ENCODE peak calls at places on chromosomes 7 and 10, in seven cellular contexts. O, W, T, R, E, X and D are unnamed samples.

GRCh38 chr10:71547841-71548493 is 151.2 kb downstream of the CDH23 start:
- DNase-seq in E (peak), T (no peak), W (no peak), X (peak), O (peak), R (peak), D (peak)

GRCh38 chr7:113444281-113444680 is 325.9 kb upstream of the SMIM30 start:
- DNase-seq in E (no peak), T (no peak), W (peak), R (no peak), O (no peak), X (no peak), D (no peak)

GRCh38 chr7:28329616-28330373 is 82.5 kb upstream of the CREB5 start:
- DNase-seq in R (no peak), O (peak), T (peak), E (peak), W (no peak), X (no peak), D (peak)

GRCh38 chr7:64180989-64181388 is 26.0 kb upstream of the ZNF735 start:
- DNase-seq in X (no peak), R (no peak), W (peak), T (no peak), O (peak), E (no peak), D (peak)

GRCh38 chr10:20970044-20970443 is 72.9 kb upstream of the NEBL start:
- DNase-seq in W (peak), T (no peak), O (peak), E (peak), R (no peak), X (no peak), D (peak)

GRCh38 chr7:117837841-117838240 is 35.4 kb downstream of the CTTNBP2 start:
- DNase-seq in T (no peak), R (no peak), E (no peak), X (no peak), O (no peak), W (peak), D (no peak)

GRCh38 chr10:76126607-76127190 is 695.3 kb downstream of the LRMDA start:
- DNase-seq in R (no peak), E (peak), W (no peak), X (peak), O (no peak), T (no peak), D (peak)

GRCh38 chr10:132394201-132394811 is 2.7 kb upstream of the PWWP2B start:
- DNase-seq in R (no peak), W (no peak), O (no peak), E (no peak), T (no peak), X (no peak), D (no peak)

GRCh38 chr10:18195060-18195799 is 55.0 kb downstream of the CACNB2 start:
- DNase-seq in E (peak), W (no peak), T (peak), R (no peak), O (peak), X (peak), D (no peak)

GRCh38 chr7:155860840-155861479 is 48.7 kb upstream of the SHH start:
- DNase-seq in R (no peak), E (no peak), X (peak), W (peak), T (no peak), O (peak), D (peak)

GRCh38 chr10:88538038-88538437 is 45.1 kb downstream of the RNLS start:
- DNase-seq in E (peak), R (no peak), W (no peak), X (peak), T (no peak), O (peak), D (peak)

GRCh38 chr10:613217-613616 is 76.3 kb downstream of the DIP2C start:
- DNase-seq in E (no peak), W (peak), T (peak), X (no peak), R (peak), O (no peak), D (no peak)

GRCh38 chr7:138064856-138065357 is 11.4 kb upstream of the AKR1D1 start:
- DNase-seq in X (no peak), W (peak), E (peak), R (no peak), T (no peak), O (peak), D (peak)

GRCh38 chr10:110311357-110311949 is 6.7 kb upstream of the SMNDC1 start:
- DNase-seq in X (no peak), T (peak), O (peak), E (peak), W (peak), R (peak), D (peak)

GRCh38 chr10:124676416-124677062 is 67.6 kb downstream of the FAM53B start:
- DNase-seq in W (no peak), X (no peak), O (no peak), T (no peak), R (no peak), E (no peak), D (no peak)

GRCh38 chr10:60291354-60291930 is 98.2 kb downstream of the ANK3 start:
- DNase-seq in R (no peak), E (peak), O (peak), X (no peak), T (no peak), W (peak), D (peak)

GRCh38 chr10:102863660-102864059 is 5.6 kb upstream of the AS3MT start:
- DNase-seq in O (peak), W (no peak), E (no peak), X (no peak), T (no peak), R (no peak), D (no peak)

GRCh38 chr7:55214707-55215106 is 150.4 kb upstream of the LANCL2 start:
- DNase-seq in R (no peak), O (no peak), T (no peak), E (peak), W (peak), X (no peak), D (no peak)

GRCh38 chr7:19106308-19107141 is 10.9 kb downstream of the TWIST1 start:
- DNase-seq in E (no peak), T (no peak), W (no peak), O (no peak), R (no peak), X (no peak), D (no peak)

GRCh38 chr7:97024209-97025129 is at the start of gene DLX5:
- DNase-seq in W (peak), O (no peak), E (peak), X (no peak), T (no peak), R (peak), D (no peak)

GRCh38 chr7:79272066-79272669 is 181.3 kb downstream of the MAGI2 start:
- DNase-seq in R (no peak), E (peak), T (no peak), X (no peak), O (peak), W (peak), D (peak)

GRCh38 chr10:33566001-33566400 is 231.5 kb upstream of the NRP1 start:
- DNase-seq in O (no peak), T (no peak), X (no peak), W (peak), E (no peak), R (no peak), D (peak)

GRCh38 chr7:98165827-98166667 is 45.2 kb upstream of the BHLHA15 start:
- DNase-seq in E (peak), R (peak), X (no peak), T (peak), O (peak), W (peak), D (peak)

GRCh38 chr7:41824284-41824683 is 121.4 kb upstream of the INHBA start:
- DNase-seq in E (peak), X (no peak), T (no peak), W (peak), R (no peak), O (peak), D (peak)

GRCh38 chr10:36425140-36425797 is 700.1 kb upstream of the ANKRD30A start:
- DNase-seq in E (peak), R (no peak), O (peak), W (no peak), T (no peak), X (no peak), D (no peak)

DNA sequence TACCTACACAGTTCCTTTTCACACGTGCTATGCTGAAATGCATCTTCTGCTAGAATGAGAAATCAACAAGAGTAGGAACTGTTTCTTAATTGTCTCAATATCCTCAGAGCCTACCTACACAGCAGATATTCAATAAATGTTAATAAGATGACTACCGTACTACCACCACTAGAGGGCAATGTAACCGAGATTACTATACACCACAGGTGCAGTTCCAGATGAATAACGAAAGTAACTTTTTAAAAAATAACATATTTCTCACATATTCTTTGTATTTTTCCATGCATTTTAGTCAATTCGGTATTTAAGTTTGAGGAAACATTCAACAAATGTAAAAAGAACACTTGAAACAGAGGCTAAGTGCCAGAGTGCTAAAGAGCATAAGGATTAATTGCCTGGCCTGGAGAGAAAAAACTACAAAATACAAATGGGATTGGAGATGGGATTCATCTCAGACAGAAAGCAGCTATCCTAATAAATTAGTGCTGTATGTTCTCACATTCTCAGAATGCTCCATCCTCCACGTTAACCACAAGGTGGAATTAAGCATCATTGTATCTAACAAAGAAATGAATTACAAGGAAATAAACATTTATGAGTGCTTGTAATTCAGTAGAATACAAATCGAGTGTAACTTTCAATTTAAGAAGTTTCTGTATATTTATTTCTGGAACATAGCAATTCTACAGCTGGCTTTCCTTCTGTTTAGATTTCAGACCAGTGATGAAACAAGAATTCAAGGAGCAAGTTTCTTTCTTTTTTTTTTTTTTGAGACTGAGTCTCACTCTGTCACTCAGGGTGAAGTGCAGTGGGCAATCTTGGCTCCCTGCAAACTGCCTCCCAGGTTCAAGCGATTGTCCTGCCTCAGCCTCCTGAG is 20.3 kb upstream of the HECTD2 start:
- DNase-seq in X (no peak), R (peak), E (peak), T (no peak), O (peak), W (peak), D (peak)
- H3K4me3 ChIP-seq in X (no peak), R (no peak), E (no peak), T (no peak), O (no peak), W (no peak), D (no peak)

GRCh38 chr7:82175319-82175718 is 268.3 kb downstream of the CACNA2D1 start:
- DNase-seq in R (no peak), O (no peak), W (no peak), T (no peak), E (no peak), X (no peak), D (no peak)

GRCh38 chr7:82167568-82168314 is 275.8 kb downstream of the CACNA2D1 start:
- DNase-seq in O (no peak), E (peak), X (no peak), W (no peak), R (no peak), T (no peak), D (peak)

GRCh38 chr7:82172896-82173295 is 270.7 kb downstream of the CACNA2D1 start:
- DNase-seq in E (no peak), O (peak), T (no peak), X (no peak), R (no peak), W (no peak), D (no peak)

GRCh38 chr7:82173400-82174021 is 270.1 kb downstream of the CACNA2D1 start:
- DNase-seq in O (no peak), X (no peak), T (no peak), E (no peak), R (no peak), W (no peak), D (no peak)

DNA sequence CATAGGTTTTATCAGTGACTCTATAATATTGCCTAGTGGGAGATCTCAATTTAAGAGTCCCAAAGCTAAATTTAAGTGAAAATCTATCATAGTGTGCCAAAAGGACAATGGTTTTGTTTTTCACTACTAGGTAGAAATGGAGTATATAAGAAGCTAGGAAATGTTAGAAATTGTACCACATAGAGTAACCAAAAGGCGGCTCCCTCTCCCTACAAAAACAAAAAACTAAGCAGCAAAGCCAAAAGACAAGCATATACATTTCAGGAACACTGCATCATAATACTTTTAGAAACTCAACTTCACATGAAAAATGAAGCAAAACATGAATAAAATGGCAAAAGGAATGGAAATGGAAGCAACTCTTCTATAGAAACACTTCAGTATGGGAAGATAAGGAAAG is 271.6 kb downstream of the CACNA2D1 start:
- DNase-seq in W (peak), R (no peak), O (peak), X (no peak), E (no peak), T (no peak), D (no peak)
- TF ChIP-seq CTCF in W (no peak), R (no peak), O (peak), X (no peak), E (peak), T (no peak), D (no peak)

GRCh38 chr7:141700291-141700847 is 1.6 kb downstream of the DENND11 start:
- DNase-seq in W (no peak), X (no peak), E (no peak), R (no peak), T (no peak), O (peak), D (no peak)
- H3K4me3 ChIP-seq in W (no peak), X (peak), E (peak), R (peak), T (no peak), O (peak), D (peak)

DNA sequence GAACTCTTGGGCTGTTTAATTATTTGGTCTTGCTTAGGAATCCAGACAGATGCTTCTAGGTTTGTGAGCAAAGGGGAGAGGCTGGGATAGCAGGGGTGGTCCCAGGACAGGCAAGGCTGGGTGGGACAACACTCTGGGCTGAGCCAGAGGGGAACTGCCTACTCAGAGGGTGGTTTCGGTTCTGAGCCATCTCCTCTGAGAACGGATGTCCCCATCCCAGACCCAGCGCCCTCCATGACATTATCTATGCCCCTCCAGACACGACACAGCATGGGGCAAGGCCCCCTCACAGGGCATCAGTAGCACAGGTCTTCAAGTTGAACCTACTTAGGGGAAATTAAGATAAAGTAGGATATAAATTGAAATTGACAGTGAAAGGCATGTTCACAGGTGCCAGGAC is 7.1 kb downstream of the ASB10 start:
- DNase-seq in X (no peak), O (no peak), T (no peak), E (no peak), W (no peak), R (no peak), D (no peak)
- TF ChIP-seq CTCF in X (no peak), O (no peak), T (no peak), E (no peak), W (no peak), R (no peak), D (no peak)

GRCh38 chr7:151439855-151440798 is at the start of gene CRYGN:
- DNase-seq in T (no peak), E (no peak), X (no peak), O (no peak), W (no peak), R (no peak), D (no peak)
- H3K4me3 ChIP-seq in T (no peak), E (no peak), X (peak), O (peak), W (peak), R (peak), D (peak)